ENCODE peak calls at places on chromosomes 5 and 9, in eight cellular contexts. B is heart right ventricle, Q is HFFc6, L is cardiac fibroblast, D is breast epithelium, F is epithelial cell of esophagus, G is GM20000, Y is thoracic aorta. K is an unnamed sample.

GRCh38 chr5:148910686-148911361 is 84.4 kb downstream of the ADRB2 start:
- DNase-seq in B (no peak), Q (peak), L (peak), D (no peak), F (peak), G (no peak), Y (no peak), K (peak)

GRCh38 chr5:10319202-10319851 is 11.6 kb upstream of the CMBL start:
- DNase-seq in B (no peak), Q (no peak), L (peak), D (no peak), F (no peak), G (no peak), Y (no peak), K (peak)

GRCh38 chr9:134604834-134605233 is 36.8 kb upstream of the COL5A1 start:
- DNase-seq in B (peak), Q (no peak), L (no peak), D (peak), F (no peak), G (no peak), Y (no peak), K (no peak)

GRCh38 chr5:109411627-109412026 is 1.9 kb upstream of the PJA2 start:
- DNase-seq in B (no peak), Q (peak), L (peak), D (no peak), F (peak), G (no peak), Y (no peak), K (peak)

GRCh38 chr5:40619406-40619805 is 60.3 kb upstream of the PTGER4 start:
- DNase-seq in B (no peak), Q (peak), L (no peak), D (no peak), F (peak), G (no peak), Y (no peak), K (no peak)

GRCh38 chr5:163976691-163977090 is 471.3 kb downstream of the MAT2B start:
- DNase-seq in B (no peak), Q (no peak), L (no peak), D (no peak), F (no peak), G (no peak), Y (no peak), K (peak)

GRCh38 chr5:173689713-173690360 is 73.4 kb upstream of the BOD1 start:
- DNase-seq in B (peak), Q (no peak), L (peak), D (peak), F (no peak), G (peak), Y (no peak), K (no peak)

GRCh38 chr9:88968799-88969198 is 22.5 kb upstream of the S1PR3 start:
- DNase-seq in B (no peak), Q (no peak), L (no peak), D (no peak), F (no peak), G (no peak), Y (no peak), K (no peak)

GRCh38 chr9:97398999-97399758 is 12.7 kb upstream of the TDRD7 start:
- DNase-seq in B (peak), Q (peak), L (peak), D (peak), F (peak), G (peak), Y (no peak), K (peak)

GRCh38 chr9:97990259-97990658 is 7.1 kb downstream of the ANP32B start:
- DNase-seq in B (no peak), Q (peak), L (peak), D (no peak), F (peak), G (no peak), Y (no peak), K (peak)

DNA sequence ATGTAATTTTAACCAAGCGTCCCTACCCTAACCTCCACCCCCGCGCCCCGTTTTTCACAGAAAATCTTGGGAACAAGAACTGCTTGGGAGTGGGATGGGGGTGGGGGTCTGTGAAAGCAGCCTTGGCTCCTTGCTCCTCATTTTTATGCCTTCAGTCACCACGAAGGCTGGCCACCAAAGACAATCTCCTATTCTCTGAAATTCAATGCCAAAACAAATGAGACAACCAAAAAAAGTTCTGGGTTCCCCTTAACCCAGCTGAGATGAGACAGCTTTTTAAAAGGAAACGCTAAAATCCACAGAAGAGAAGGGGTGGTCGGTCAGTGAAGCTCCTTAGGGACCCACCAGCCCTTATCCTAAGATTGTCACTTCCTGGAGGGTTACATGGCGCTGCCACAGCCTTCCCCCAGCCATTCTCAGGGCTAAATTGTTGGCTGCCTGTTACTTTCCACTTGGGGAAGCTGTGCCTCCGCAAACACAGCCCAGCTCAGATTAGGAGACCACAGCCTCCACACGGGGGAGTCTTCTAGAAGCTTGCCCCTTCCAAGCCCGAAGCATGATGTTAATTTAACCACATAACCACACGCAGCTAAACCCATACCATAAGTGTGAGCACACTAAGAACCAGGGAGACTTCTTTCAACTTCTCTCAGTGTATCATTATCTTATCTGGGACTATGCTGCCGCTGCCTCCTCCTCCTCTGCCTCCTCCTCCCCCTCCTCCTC is 136.3 kb downstream of the FOXD1 start:
- DNase-seq in B (no peak), Q (peak), L (peak), D (no peak), F (no peak), G (no peak), Y (no peak), K (peak)
- TF ChIP-seq CTCF in B (no peak), Q (peak), L (peak), D (no peak), F (no peak), G (no peak), Y (peak), K (peak)

GRCh38 chr5:35709688-35710087 is 92.0 kb downstream of the SPEF2 start:
- DNase-seq in B (no peak), Q (no peak), L (no peak), D (no peak), F (no peak), G (no peak), Y (no peak), K (no peak)

GRCh38 chr5:35707659-35708058 is 90.0 kb downstream of the SPEF2 start:
- DNase-seq in B (no peak), Q (no peak), L (no peak), D (no peak), F (no peak), G (no peak), Y (no peak), K (no peak)
- TF ChIP-seq CTCF in B (no peak), Q (no peak), L (no peak), D (no peak), F (no peak), G (no peak), Y (no peak), K (no peak)

GRCh38 chr5:43520615-43521014 is 5.7 kb upstream of the C5orf34 start:
- DNase-seq in B (no peak), Q (no peak), L (no peak), D (no peak), F (no peak), G (no peak), Y (no peak), K (no peak)
- TF ChIP-seq CTCF in B (no peak), Q (no peak), L (no peak), D (no peak), F (no peak), G (no peak), Y (no peak), K (no peak)

DNA sequence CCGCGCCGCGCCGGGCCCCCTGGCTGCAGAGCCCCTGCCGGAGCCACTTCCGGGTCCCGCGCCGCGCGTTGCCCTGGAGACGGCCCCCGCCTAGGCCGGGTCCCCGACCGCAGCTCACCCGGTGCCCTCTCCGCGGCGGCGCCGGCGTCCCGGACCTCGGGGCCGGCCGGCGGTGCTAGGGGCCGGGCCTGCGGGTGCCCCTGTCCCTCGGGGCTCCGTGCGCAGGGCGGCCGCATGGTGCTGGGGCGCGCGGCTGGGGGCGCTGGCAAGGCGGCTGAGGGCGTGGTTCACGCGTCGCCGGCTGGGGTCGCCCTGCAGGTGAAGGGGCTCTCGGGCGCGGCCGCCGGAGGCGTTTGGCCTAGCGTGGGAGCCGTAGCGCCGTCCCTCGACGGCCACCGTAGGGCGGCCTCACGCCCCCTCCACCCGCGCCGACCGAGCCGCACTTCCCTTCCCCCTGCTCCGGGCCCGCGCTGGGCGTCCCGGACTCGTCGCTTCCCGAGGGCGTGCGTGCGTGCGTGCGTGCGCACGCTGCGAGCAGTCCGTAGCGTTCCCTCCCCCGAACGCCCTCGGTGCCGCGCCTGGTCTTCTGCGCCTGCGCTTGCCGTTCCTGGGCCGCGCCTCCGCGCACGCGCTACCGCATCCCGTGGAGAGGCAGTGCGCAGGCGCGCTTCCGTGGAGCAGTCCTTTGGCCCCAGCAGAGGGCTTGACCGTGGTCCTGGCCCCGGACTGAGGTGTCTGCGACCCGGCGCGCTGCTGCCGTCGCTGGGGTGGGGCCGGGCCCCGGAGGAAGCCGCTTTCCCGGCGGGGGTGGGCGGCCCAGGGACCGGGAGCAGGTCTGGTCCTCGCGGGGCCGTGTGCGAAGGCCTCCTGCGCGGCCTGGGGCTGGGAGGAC is at the start of gene TMEM250:
- DNase-seq in B (peak), Q (peak), L (peak), D (peak), F (peak), G (peak), Y (peak), K (peak)
- TF ChIP-seq CTCF in B (peak), Q (peak), L (no peak), D (peak), F (no peak), G (no peak), Y (peak), K (peak)

DNA sequence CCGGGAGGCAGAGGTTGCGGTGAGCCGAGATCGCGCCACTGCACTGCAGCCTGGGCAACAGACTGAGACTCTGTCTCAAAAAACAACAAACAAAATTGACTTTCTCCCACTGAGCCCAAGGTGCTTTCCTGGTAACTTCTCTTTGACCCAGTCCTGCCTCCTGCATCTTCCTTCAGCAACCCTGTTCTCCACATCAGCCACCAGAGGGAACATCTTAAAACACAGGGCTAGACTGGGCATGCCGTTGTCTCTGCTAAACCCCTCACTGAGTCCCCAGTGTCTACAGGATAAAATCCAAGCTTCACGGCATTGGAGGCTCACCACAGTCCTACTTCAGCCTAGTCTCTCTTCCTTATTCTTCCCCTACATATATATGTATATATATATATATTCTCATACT is 39.8 kb upstream of the KCNMB1 start:
- DNase-seq in B (no peak), Q (no peak), L (peak), D (no peak), F (peak), G (no peak), Y (no peak), K (no peak)
- TF ChIP-seq CTCF in B (no peak), Q (peak), L (peak), D (no peak), F (peak), G (no peak), Y (no peak), K (peak)

DNA sequence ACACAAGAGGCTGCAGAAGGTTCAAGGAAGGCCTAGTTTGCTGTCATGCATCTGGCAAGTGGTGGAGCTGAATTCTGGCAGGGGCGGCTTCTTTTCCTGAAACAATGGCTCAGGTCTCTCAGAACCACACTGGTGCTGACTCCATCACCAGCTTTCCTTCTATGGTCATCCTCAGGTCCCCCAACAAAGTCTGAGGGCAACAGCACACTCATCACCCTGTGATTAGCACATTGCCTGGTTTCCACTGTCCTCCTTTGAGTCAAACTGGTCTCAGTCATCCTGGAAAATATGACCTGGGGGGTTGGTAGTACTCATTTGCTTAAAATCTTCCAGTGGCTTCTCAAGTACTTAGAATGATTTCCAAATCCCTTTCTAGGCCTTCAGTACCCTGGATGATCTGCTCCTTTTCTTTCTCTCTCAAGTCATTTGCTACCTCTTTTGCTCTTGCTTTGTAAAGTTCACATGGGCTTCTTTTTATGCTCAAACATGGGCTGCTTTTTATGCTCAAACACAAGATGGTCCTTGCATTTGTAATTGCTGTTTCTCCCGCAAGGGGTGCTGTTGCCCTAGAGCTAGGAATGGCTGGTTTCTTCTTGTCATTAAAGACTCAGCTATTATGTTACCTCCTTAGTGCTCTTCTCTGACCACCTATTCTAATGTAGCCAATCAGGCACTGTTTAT is 144.9 kb downstream of the ALDH1A1 start:
- DNase-seq in B (no peak), Q (no peak), L (peak), D (no peak), F (peak), G (peak), Y (no peak), K (no peak)
- TF ChIP-seq CTCF in B (no peak), Q (peak), L (peak), D (no peak), F (peak), G (peak), Y (no peak), K (peak)

DNA sequence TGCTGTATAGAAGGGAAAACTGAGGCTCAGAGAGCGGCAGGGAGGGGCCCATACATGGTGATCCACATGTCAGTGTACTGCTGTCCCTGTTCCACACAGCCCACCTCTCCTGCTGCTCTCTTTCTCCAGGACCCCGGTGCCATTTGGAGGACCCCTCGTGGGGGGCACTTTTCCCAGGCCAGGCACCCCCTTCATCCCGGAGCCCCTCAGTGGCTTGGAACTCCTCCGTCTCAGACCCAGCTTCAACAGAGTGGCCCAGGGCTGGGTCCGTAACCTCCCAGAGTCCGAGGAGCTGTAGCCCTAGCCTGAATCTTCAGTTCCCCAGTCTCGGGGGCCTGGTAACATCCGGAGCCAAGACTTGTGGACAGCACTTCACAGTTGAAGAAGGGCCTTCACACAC is 15.5 kb downstream of the MYOZ3 start:
- DNase-seq in B (no peak), Q (no peak), L (no peak), D (no peak), F (no peak), G (no peak), Y (no peak), K (no peak)
- TF ChIP-seq CTCF in B (no peak), Q (no peak), L (no peak), D (no peak), F (no peak), G (no peak), Y (no peak), K (no peak)

GRCh38 chr5:65102826-65103673 is 334.3 kb downstream of the CWC27 start:
- DNase-seq in B (peak), Q (no peak), L (peak), D (peak), F (peak), G (peak), Y (no peak), K (peak)
- TF ChIP-seq CTCF in B (peak), Q (no peak), L (no peak), D (no peak), F (no peak), G (no peak), Y (peak), K (peak)

DNA sequence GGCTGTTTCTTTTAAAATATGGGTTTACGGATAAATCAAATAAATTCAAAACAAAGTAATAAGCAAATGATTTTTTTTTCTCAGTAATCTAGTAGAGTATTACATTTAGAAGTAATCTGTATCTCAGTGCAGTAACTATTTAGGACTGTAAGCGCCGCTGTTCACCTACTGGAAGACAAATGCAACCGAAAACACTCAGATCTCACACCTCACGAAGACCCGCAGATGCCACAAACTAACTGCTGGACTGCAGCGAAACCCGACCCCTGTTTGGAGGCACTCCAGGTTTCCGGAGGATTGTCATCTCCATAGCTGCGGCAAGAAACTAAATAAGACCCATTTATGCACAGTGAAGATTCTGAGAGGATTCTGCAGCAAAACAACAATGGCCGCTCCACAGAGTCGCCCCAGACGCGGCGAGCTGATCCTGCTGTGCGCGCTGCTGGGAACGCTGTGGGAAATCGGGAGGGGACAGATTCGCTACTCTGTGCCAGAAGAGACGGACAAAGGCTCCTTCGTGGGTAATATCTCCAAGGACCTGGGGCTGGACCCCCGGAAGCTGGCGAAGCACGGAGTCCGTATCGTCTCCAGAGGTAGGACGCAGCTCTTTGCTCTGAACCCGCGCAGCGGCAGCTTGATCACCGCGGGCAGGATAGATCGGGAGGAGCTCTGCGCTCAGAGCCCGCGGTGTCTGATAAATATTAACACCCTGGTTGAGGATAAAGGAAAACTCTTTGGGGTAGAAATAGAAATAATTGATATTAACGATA is at the start of gene PCDHGA8:
- DNase-seq in B (no peak), Q (no peak), L (no peak), D (no peak), F (no peak), G (no peak), Y (no peak), K (peak)
- TF ChIP-seq CTCF in B (no peak), Q (peak), L (peak), D (no peak), F (no peak), G (no peak), Y (no peak), K (peak)

DNA sequence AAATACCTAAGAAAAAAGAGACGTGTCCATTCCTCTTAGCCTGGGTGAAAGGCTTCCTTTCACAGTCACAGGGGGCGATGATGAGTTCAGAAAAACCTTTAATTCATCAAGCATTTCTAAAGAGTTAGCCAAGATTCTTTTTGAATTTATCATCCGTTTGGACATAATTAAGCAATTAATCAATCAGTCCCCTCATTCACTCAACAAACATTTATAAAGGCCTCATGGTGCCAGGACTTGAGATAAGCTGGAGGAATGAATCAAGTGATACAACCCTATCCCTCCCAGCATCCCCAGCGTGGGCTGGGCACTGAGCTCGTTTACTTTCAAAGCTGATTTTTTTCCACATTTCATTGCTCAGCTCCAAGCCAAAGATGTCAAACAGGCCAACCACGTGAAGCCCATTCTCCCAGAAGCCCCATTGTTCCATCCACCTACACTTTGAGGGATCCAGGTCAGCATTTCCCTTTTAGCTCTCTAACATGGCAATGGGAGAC is 140.5 kb downstream of the SLIT3 start:
- DNase-seq in B (no peak), Q (peak), L (peak), D (no peak), F (peak), G (no peak), Y (no peak), K (peak)
- TF ChIP-seq CTCF in B (no peak), Q (peak), L (no peak), D (no peak), F (no peak), G (no peak), Y (peak), K (peak)